ENCODE peak calls at places on chromosomes 13 and 19, in eight cellular contexts. E, Y, Z, F, C, L, X and V are unnamed samples. For H3K9me3, the result is how much of the 10 kb centered on the place peaks cover.

GRCh38 chr19:14375582-14376291 is 5.5 kb upstream of the ADGRE5 start:
- DNase-seq in E (no peak), Y (peak), Z (peak), F (no peak), C (no peak), L (peak), X (no peak), V (no peak)

GRCh38 chr19:29678484-29679106 is 13.3 kb downstream of the PLEKHF1 start:
- DNase-seq in E (no peak), Y (no peak), Z (peak), F (peak), C (no peak), L (peak), X (no peak), V (peak)

GRCh38 chr13:104530741-104531140 is 1464.5 kb upstream of the SLC10A2 start:
- DNase-seq in E (no peak), Y (no peak), Z (no peak), F (no peak), C (no peak), L (no peak), X (no peak), V (no peak)

GRCh38 chr19:5612891-5613290 is 9.7 kb downstream of the SAFB2 start:
- DNase-seq in E (no peak), Y (no peak), Z (no peak), F (no peak), C (no peak), L (no peak), X (no peak), V (no peak)

GRCh38 chr19:38945562-38946228 is 15.0 kb downstream of the MRPS12 start:
- DNase-seq in E (no peak), Y (no peak), Z (no peak), F (no peak), C (no peak), L (no peak), X (no peak), V (no peak)

GRCh38 chr19:36257512-36257876 is 42.6 kb downstream of the ZNF146 start:
- DNase-seq in E (no peak), Y (peak), Z (no peak), F (no peak), C (no peak), L (no peak), X (no peak), V (no peak)

GRCh38 chr13:91747164-91747563 is 348.7 kb downstream of the GPC5 start:
- DNase-seq in E (no peak), Y (no peak), Z (no peak), F (no peak), C (no peak), L (no peak), X (no peak), V (no peak)

GRCh38 chr13:100398360-100398759 is 190.2 kb downstream of the GGACT start:
- DNase-seq in E (no peak), Y (no peak), Z (no peak), F (no peak), C (no peak), L (no peak), X (no peak), V (no peak)

GRCh38 chr19:4754248-4754647 is 30.6 kb upstream of the DPP9 start:
- DNase-seq in E (no peak), Y (peak), Z (no peak), F (no peak), C (no peak), L (no peak), X (no peak), V (no peak)

GRCh38 chr13:44386932-44387556 is 13.4 kb downstream of the SERP2 start:
- DNase-seq in E (no peak), Y (peak), Z (no peak), F (no peak), C (no peak), L (no peak), X (no peak), V (no peak)

GRCh38 chr13:84430015-84430414 is 547.7 kb upstream of the SLITRK1 start:
- DNase-seq in E (no peak), Y (peak), Z (no peak), F (no peak), C (no peak), L (no peak), X (no peak), V (no peak)

GRCh38 chr19:45322311-45322710 is 364 bp downstream of the CKM start:
- DNase-seq in E (no peak), Y (no peak), Z (no peak), F (no peak), C (no peak), L (no peak), X (no peak), V (no peak)

GRCh38 chr13:23319915-23320224 is 113.6 kb downstream of the SACS start:
- DNase-seq in E (no peak), Y (no peak), Z (no peak), F (no peak), C (no peak), L (no peak), X (no peak), V (no peak)

GRCh38 chr13:23323946-23324709 is 109.4 kb downstream of the SACS start:
- DNase-seq in E (no peak), Y (no peak), Z (no peak), F (no peak), C (no peak), L (no peak), X (no peak), V (no peak)

GRCh38 chr13:23322353-23323336 is 110.9 kb downstream of the SACS start:
- DNase-seq in E (no peak), Y (no peak), Z (no peak), F (no peak), C (no peak), L (no peak), X (no peak), V (no peak)

GRCh38 chr13:23321534-23322241 is 111.8 kb downstream of the SACS start:
- DNase-seq in E (peak), Y (peak), Z (peak), F (peak), C (peak), L (peak), X (no peak), V (peak)

GRCh38 chr13:23320926-23321533 is 112.5 kb downstream of the SACS start:
- DNase-seq in E (no peak), Y (no peak), Z (no peak), F (no peak), C (no peak), L (no peak), X (no peak), V (no peak)
- H3K4me3 ChIP-seq in E (peak), Y (no peak), Z (peak), F (no peak), C (peak), L (peak), X (no peak), V (no peak)

GRCh38 chr13:105773887-105774538 is 761.4 kb downstream of the EFNB2 start:
- DNase-seq in E (no peak), Y (peak), Z (no peak), F (no peak), C (no peak), L (no peak), X (peak), V (no peak)

GRCh38 chr13:105773241-105773640 is 762.2 kb downstream of the EFNB2 start:
- DNase-seq in E (no peak), Y (no peak), Z (no peak), F (no peak), C (no peak), L (no peak), X (no peak), V (no peak)

GRCh38 chr13:105774739-105775460 is 760.6 kb downstream of the EFNB2 start:
- DNase-seq in E (no peak), Y (no peak), Z (no peak), F (no peak), C (no peak), L (no peak), X (peak), V (no peak)

GRCh38 chr13:105783261-105783660 is 752.2 kb downstream of the EFNB2 start:
- DNase-seq in E (no peak), Y (no peak), Z (no peak), F (no peak), C (no peak), L (no peak), X (no peak), V (no peak)

GRCh38 chr13:105778196-105778595 is 757.3 kb downstream of the EFNB2 start:
- DNase-seq in E (no peak), Y (peak), Z (no peak), F (no peak), C (no peak), L (no peak), X (no peak), V (no peak)
- H3K9me3 ChIP-seq in E (under half), Y (under half), Z (under half), F (under half), C (under half), L (under half), X (under half), V (under half)

DNA sequence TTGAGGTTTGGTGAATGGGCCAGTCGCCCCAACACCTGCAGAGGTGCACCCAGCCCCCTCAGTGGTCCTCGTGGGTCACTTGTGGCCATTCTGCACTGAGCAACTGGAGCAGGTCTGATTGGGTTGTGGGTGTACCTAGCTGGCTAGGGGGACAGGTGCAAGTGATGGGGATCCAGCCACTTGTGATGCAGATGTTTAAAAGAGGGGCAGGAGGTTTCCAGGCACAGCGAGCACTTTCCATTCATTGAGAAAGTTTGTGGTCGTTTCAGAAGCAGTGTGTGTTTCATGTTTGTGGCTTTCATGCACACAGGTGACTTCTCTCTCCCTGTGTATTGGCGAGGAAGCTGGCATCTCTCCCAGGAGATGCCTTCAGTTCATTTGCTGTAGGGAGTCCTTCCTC is 34.7 kb downstream of the TSSK6 start:
- DNase-seq in E (no peak), Y (no peak), Z (no peak), F (peak), C (no peak), L (no peak), X (no peak), V (no peak)
- TF ChIP-seq CTCF in E (no peak), Y (no peak), Z (no peak), F (no peak), C (no peak), L (no peak), X (no peak), V (no peak)

DNA sequence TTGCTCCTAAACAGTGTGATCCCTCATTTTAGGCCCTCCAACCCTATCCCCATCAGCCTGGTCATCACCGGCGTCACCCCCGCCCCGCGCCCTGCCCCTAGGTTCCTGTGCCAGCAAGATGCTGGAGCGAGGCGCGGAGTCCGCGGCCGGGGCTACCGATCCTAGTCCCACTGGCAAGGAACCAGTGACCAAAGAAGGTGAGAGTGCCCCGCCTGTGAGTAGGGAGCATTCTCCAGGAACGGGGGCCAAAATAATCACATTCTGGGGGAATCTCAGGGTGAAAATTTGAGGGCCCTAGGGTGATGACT is 1.3 kb downstream of the ZNF575 start:
- DNase-seq in E (no peak), Y (no peak), Z (no peak), F (no peak), C (no peak), L (no peak), X (no peak), V (no peak)
- H3K4me3 ChIP-seq in E (peak), Y (no peak), Z (peak), F (peak), C (peak), L (peak), X (no peak), V (peak)

GRCh38 chr19:44236384-44236783 is 23.3 kb upstream of the ZNF233 start:
- DNase-seq in E (no peak), Y (no peak), Z (no peak), F (no peak), C (no peak), L (no peak), X (no peak), V (no peak)
- H3K9me3 ChIP-seq in E (under half), Y (under half), Z (half or more), F (half or more), C (half or more), L (half or more), X (under half), V (half or more)

GRCh38 chr13:61275740-61276139 is 139.9 kb downstream of the PCDH20 start:
- DNase-seq in E (no peak), Y (no peak), Z (no peak), F (no peak), C (no peak), L (no peak), X (no peak), V (no peak)

GRCh38 chr13:61276401-61276800 is 139.2 kb downstream of the PCDH20 start:
- DNase-seq in E (no peak), Y (no peak), Z (no peak), F (no peak), C (no peak), L (no peak), X (no peak), V (no peak)

GRCh38 chr13:61277877-61278276 is 137.8 kb downstream of the PCDH20 start:
- DNase-seq in E (no peak), Y (no peak), Z (no peak), F (no peak), C (no peak), L (no peak), X (no peak), V (no peak)

GRCh38 chr13:61275251-61275650 is 140.4 kb downstream of the PCDH20 start:
- DNase-seq in E (no peak), Y (no peak), Z (no peak), F (no peak), C (no peak), L (no peak), X (no peak), V (no peak)

GRCh38 chr13:61277088-61277487 is 138.6 kb downstream of the PCDH20 start:
- DNase-seq in E (no peak), Y (no peak), Z (no peak), F (no peak), C (no peak), L (no peak), X (no peak), V (no peak)
- TF ChIP-seq CTCF in E (no peak), Y (no peak), Z (no peak), F (no peak), C (no peak), L (no peak), X (no peak), V (no peak)

GRCh38 chr19:55638864-55639359 is 1.9 kb upstream of the ZNF580 start:
- DNase-seq in E (no peak), Y (peak), Z (no peak), F (no peak), C (no peak), L (no peak), X (peak), V (no peak)
- H3K4me3 ChIP-seq in E (no peak), Y (no peak), Z (no peak), F (no peak), C (no peak), L (no peak), X (no peak), V (no peak)

GRCh38 chr13:54489359-54489758 is 1460.7 kb downstream of the OLFM4 start:
- DNase-seq in E (no peak), Y (no peak), Z (no peak), F (no peak), C (no peak), L (no peak), X (no peak), V (no peak)

GRCh38 chr13:54486421-54487166 is 1458.0 kb downstream of the OLFM4 start:
- DNase-seq in E (no peak), Y (no peak), Z (no peak), F (no peak), C (no peak), L (no peak), X (peak), V (no peak)

DNA sequence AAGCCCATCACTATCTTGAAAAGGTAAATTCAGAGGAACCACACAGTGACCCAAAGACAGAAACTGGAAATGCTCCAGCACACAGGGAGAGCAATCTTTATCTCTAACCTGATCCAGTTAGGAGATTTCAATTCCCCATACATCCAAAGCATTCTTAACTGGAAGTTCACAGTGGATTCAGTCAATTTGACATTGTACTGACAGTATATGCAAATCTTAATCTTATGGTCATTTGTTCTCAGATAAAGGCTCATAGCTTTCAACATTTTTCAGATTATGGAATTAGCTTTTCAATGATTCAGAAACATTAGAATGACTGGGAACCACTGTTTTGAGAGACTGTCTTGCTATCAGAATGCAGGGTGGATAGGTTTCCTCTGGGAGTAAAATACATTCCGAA is 1455.6 kb downstream of the OLFM4 start:
- DNase-seq in E (no peak), Y (no peak), Z (no peak), F (no peak), C (no peak), L (no peak), X (no peak), V (no peak)
- H3K9me3 ChIP-seq in E (under half), Y (under half), Z (under half), F (under half), C (under half), L (under half), X (under half), V (under half)